ENCODE peak calls at places on chromosomes 6 and 20, in six cellular contexts. Q, X, R, G, Z and N are unnamed samples.

GRCh38 chr6:129500958-129501381 is 209.0 kb downstream of the ARHGAP18 start:
- DNase-seq in Q (no peak), X (no peak), R (no peak), G (no peak), Z (no peak), N (peak; percentile 27)

GRCh38 chr20:32731882-32732266 is 11.4 kb downstream of the COMMD7 start:
- DNase-seq in Q (no peak), X (no peak), R (no peak), G (no peak), Z (no peak), N (no peak)

GRCh38 chr6:15399651-15400470 is 154.0 kb downstream of the JARID2 start:
- DNase-seq in Q (no peak), X (peak; percentile 76), R (peak; percentile 33), G (no peak), Z (no peak), N (peak; percentile 92)

GRCh38 chr6:80520195-80520594 is 413.7 kb downstream of the BCKDHB start:
- DNase-seq in Q (no peak), X (no peak), R (no peak), G (no peak), Z (no peak), N (no peak)

GRCh38 chr6:135789375-135789774 is 62.1 kb upstream of the PDE7B start:
- DNase-seq in Q (no peak), X (no peak), R (no peak), G (no peak), Z (no peak), N (no peak)

GRCh38 chr20:38195521-38195920 is 30.5 kb upstream of the TGM2 start:
- DNase-seq in Q (no peak), X (no peak), R (no peak), G (no peak), Z (no peak), N (no peak)

GRCh38 chr6:90062667-90063066 is 168.4 kb downstream of the GJA10 start:
- DNase-seq in Q (no peak), X (no peak), R (no peak), G (no peak), Z (no peak), N (no peak)

GRCh38 chr6:167493961-167494697 is 169.2 kb downstream of the TTLL2 start:
- DNase-seq in Q (no peak), X (no peak), R (no peak), G (no peak), Z (no peak), N (no peak)

GRCh38 chr20:63491078-63491477 is 7.8 kb downstream of the EEF1A2 start:
- DNase-seq in Q (no peak), X (no peak), R (no peak), G (no peak), Z (no peak), N (no peak)

GRCh38 chr6:43993881-43994523 is 133.2 kb downstream of the MRPL14 start:
- DNase-seq in Q (no peak), X (no peak), R (no peak), G (no peak), Z (no peak), N (no peak)

GRCh38 chr20:16317445-16318362 is 255.5 kb downstream of the KIF16B start:
- DNase-seq in Q (no peak), X (no peak), R (no peak), G (no peak), Z (no peak), N (no peak)

GRCh38 chr6:22079788-22080187 is 217.0 kb downstream of the PRL start:
- DNase-seq in Q (no peak), X (peak; percentile 46), R (no peak), G (no peak), Z (no peak), N (no peak)

GRCh38 chr20:550611-551010 is 7.0 kb upstream of the CSNK2A1 start:
- DNase-seq in Q (no peak), X (no peak), R (no peak), G (no peak), Z (no peak), N (no peak)

GRCh38 chr20:62292115-62292514 is 10.7 kb upstream of the ADRM1 start:
- DNase-seq in Q (no peak), X (no peak), R (no peak), G (no peak), Z (no peak), N (no peak)

GRCh38 chr6:73258721-73259120 is 4.3 kb downstream of the KHDC1 start:
- DNase-seq in Q (no peak), X (no peak), R (peak; percentile 1), G (no peak), Z (no peak), N (no peak)

GRCh38 chr20:61477366-61477966 is 225.4 kb downstream of the CDH4 start:
- DNase-seq in Q (no peak), X (no peak), R (no peak), G (no peak), Z (no peak), N (no peak)

GRCh38 chr20:37564388-37565133 is 36.9 kb upstream of the BLCAP start:
- DNase-seq in Q (no peak), X (peak; percentile 85), R (peak; percentile 59), G (peak; percentile 53), Z (peak; percentile 15), N (no peak)

GRCh38 chr6:89369009-89369408 is 16.5 kb upstream of the UBE2J1 start:
- DNase-seq in Q (no peak), X (peak; percentile 60), R (peak; percentile 79), G (no peak), Z (no peak), N (peak; percentile 46)

GRCh38 chr6:15499591-15499990 is 163.2 kb downstream of the DTNBP1 start:
- DNase-seq in Q (no peak), X (no peak), R (no peak), G (no peak), Z (no peak), N (no peak)

GRCh38 chr6:108029226-108029921 is 45.2 kb downstream of the OSTM1 start:
- DNase-seq in Q (no peak), X (no peak), R (no peak), G (no peak), Z (no peak), N (no peak)

GRCh38 chr20:57647006-57647932 is 27.0 kb upstream of the ZBP1 start:
- DNase-seq in Q (no peak), X (no peak), R (no peak), G (no peak), Z (no peak), N (no peak)

GRCh38 chr6:147322299-147323162 is 118.3 kb downstream of the STXBP5 start:
- DNase-seq in Q (no peak), X (no peak), R (no peak), G (no peak), Z (no peak), N (peak; percentile 27)

GRCh38 chr6:121596441-121596840 is 161.0 kb downstream of the GJA1 start:
- DNase-seq in Q (no peak), X (no peak), R (no peak), G (no peak), Z (no peak), N (no peak)

GRCh38 chr6:30686908-30687658 is 638 bp upstream of the PPP1R18 start:
- DNase-seq in Q (peak; percentile 60), X (peak; percentile 92), R (peak; percentile 66), G (peak; percentile 82), Z (peak; percentile 71), N (peak; percentile 50)

GRCh38 chr6:20827798-20828197 is 293.5 kb downstream of the CDKAL1 start:
- DNase-seq in Q (no peak), X (peak; percentile 12), R (no peak), G (no peak), Z (no peak), N (no peak)

GRCh38 chr6:40897390-40898003 is 141.5 kb downstream of the UNC5CL start:
- DNase-seq in Q (no peak), X (no peak), R (no peak), G (no peak), Z (no peak), N (no peak)

GRCh38 chr6:3517350-3517749 is 60.5 kb upstream of the SLC22A23 start:
- DNase-seq in Q (no peak), X (peak; percentile 63), R (no peak), G (no peak), Z (no peak), N (no peak)

GRCh38 chr20:50142812-50143211 is 10.7 kb downstream of the PEDS1 start:
- DNase-seq in Q (no peak), X (no peak), R (no peak), G (no peak), Z (no peak), N (no peak)

GRCh38 chr20:20490673-20491072 is 122.8 kb downstream of the INSM1 start:
- DNase-seq in Q (no peak), X (no peak), R (no peak), G (no peak), Z (no peak), N (no peak)

GRCh38 chr6:132425176-132425575 is 23.9 kb upstream of the MOXD1 start:
- DNase-seq in Q (no peak), X (no peak), R (no peak), G (no peak), Z (no peak), N (no peak)

GRCh38 chr20:57768519-57768918 is 58.7 kb upstream of the PMEPA1 start:
- DNase-seq in Q (no peak), X (no peak), R (no peak), G (no peak), Z (no peak), N (no peak)

GRCh38 chr6:16239798-16240123 is 1.4 kb downstream of the GMPR start:
- DNase-seq in Q (no peak), X (peak; percentile 77), R (peak; percentile 60), G (no peak), Z (no peak), N (peak; percentile 75)

GRCh38 chr6:166435574-166435973 is 52.8 kb upstream of the MPC1 start:
- DNase-seq in Q (no peak), X (no peak), R (no peak), G (no peak), Z (no peak), N (no peak)